ENCODE peak calls at places on chromosomes 7 and 10, in eight cellular contexts. W, G, H, A, K, O, N and J are unnamed samples.
A peak's percentile ranks its signal among the peaks of the same experiment; 100 is the strongest.

GRCh38 chr10:123746520-123746919 is 80.4 kb downstream of the GPR26 start:
- DNase-seq in A (no peak), W (no peak), H (no peak), N (no peak), G (no peak), K (no peak), O (no peak), J (no peak)

GRCh38 chr10:102644066-102644645 is at the start of gene TRIM8:
- DNase-seq in O (peak; percentile 78), G (no peak), N (peak; percentile 66), H (no peak), A (no peak), K (no peak), W (no peak), J (peak; percentile 76)

GRCh38 chr10:55892276-55892675 is 468.8 kb downstream of the ZWINT start:
- DNase-seq in G (no peak), H (no peak), K (no peak), W (no peak), O (no peak), N (no peak), A (no peak), J (no peak)

GRCh38 chr10:125024496-125025234 is 82.7 kb downstream of the ZRANB1 start:
- DNase-seq in N (no peak), H (no peak), K (no peak), O (peak; percentile 20), A (no peak), G (no peak), W (no peak), J (no peak)

GRCh38 chr7:2094454-2095039 is 138.2 kb downstream of the MAD1L1 start:
- DNase-seq in A (no peak), O (no peak), G (no peak), W (no peak), K (no peak), H (no peak), N (no peak), J (no peak)

GRCh38 chr7:55509322-55509721 is 63.0 kb downstream of the VOPP1 start:
- DNase-seq in H (peak; percentile 67), O (no peak), W (no peak), A (peak; percentile 41), N (peak; percentile 40), G (no peak), K (no peak), J (peak; percentile 50)

GRCh38 chr10:77548671-77549070 is 88.9 kb downstream of the KCNMA1 start:
- DNase-seq in N (no peak), A (no peak), K (no peak), H (no peak), G (no peak), W (no peak), O (no peak), J (no peak)

GRCh38 chr7:136869991-136870798 is 1.7 kb downstream of the CHRM2 start:
- DNase-seq in W (no peak), K (no peak), H (no peak), O (no peak), N (no peak), A (peak; percentile 25), G (no peak), J (no peak)

GRCh38 chr7:157962458-157963306 is 624.9 kb downstream of the PTPRN2 start:
- DNase-seq in W (peak; percentile 52), O (no peak), G (no peak), K (no peak), N (no peak), A (no peak), H (no peak), J (no peak)

GRCh38 chr10:5604236-5604925 is 62.0 kb downstream of the ASB13 start:
- DNase-seq in A (no peak), G (no peak), N (no peak), H (no peak), W (no peak), K (no peak), O (no peak), J (no peak)

GRCh38 chr10:89206402-89207180 is 526 bp downstream of the CH25H start:
- DNase-seq in N (no peak), W (peak; percentile 79), G (no peak), A (no peak), H (no peak), K (no peak), O (no peak), J (no peak)

GRCh38 chr7:134619627-134620331 is 26.9 kb upstream of the BPGM start:
- DNase-seq in O (no peak), A (peak; percentile 94), N (no peak), W (no peak), H (peak; percentile 70), K (no peak), G (peak; percentile 69), J (no peak)

GRCh38 chr10:114684822-114685209 is 26.7 kb upstream of the ABLIM1 start:
- DNase-seq in O (no peak), G (no peak), A (peak; percentile 85), W (no peak), N (no peak), K (no peak), H (peak; percentile 39), J (no peak)

GRCh38 chr10:114685456-114685855 is 27.4 kb upstream of the ABLIM1 start:
- DNase-seq in O (no peak), A (no peak), G (no peak), N (no peak), W (no peak), K (no peak), H (no peak), J (no peak)

GRCh38 chr10:114683162-114683561 is 25.1 kb upstream of the ABLIM1 start:
- DNase-seq in N (no peak), A (peak; percentile 49), K (no peak), O (no peak), H (no peak), W (no peak), G (no peak), J (no peak)

GRCh38 chr10:114683593-114683992 is 25.5 kb upstream of the ABLIM1 start:
- DNase-seq in A (no peak), W (no peak), N (no peak), O (no peak), G (no peak), K (no peak), H (no peak), J (no peak)

GRCh38 chr10:114684085-114684821 is 26.2 kb upstream of the ABLIM1 start:
- DNase-seq in H (no peak), N (no peak), O (no peak), K (no peak), W (peak; percentile 79), G (no peak), A (peak; percentile 70), J (no peak)
- H3K4me3 ChIP-seq in H (peak overlapping the region; percentile 5), N (no peak overlapping the region), O (no peak overlapping the region), K (no peak overlapping the region), W (peak overlapping the region; percentile 51), G (peak overlapping the region; percentile 14), A (peak overlapping the region; percentile 31), J (no peak overlapping the region)

DNA sequence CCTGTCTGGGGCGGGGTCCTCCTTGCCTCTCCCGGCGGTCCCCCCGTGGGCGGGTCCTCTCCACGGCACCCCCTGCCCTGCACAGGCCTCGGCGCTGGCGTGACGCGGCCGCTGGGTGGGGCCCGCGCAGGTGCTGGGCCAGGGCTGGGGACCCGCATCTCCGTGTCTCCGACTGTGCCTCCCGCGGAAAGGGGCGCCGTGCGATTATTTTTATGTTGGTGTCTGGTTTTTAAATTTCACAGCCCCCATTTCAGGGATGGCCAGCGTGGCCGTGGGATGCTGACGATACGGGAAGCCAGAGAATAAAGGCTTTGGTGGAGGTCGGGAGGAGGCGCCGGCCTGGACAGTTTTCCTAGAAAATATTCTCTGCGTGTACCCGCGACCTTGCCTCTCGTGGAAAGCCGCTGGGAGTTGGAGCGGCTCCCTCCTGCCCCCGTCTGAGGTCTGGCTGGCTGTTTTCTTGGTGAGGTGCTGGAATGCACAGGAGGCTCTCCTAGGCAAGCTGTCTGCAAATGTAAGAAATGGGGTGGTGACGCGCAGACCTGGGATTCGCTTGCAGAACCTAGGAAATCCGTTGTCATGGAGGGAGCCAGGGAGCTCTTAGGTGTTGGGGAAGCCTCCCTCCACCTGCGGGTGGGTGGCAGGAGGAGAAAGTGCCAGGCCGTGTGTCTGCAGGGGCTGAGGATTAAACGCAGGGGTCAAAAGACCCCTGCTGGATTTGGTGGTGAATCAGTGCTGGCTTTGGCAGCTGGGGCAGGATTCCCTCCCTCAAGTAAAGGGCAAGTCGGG is 28.7 kb upstream of the JAKMIP3 start:
- DNase-seq in A (peak; percentile 6), K (no peak), H (no peak), G (no peak), N (no peak), W (no peak), O (no peak), J (no peak)
- TF ChIP-seq CTCF in A (no peak), K (no peak), H (no peak), G (no peak), N (no peak), W (no peak), O (no peak), J (no peak)

GRCh38 chr10:126242352-126243260 is 145.7 kb downstream of the ADAM12 start:
- DNase-seq in K (no peak), A (peak; percentile 92), H (peak; percentile 78), O (no peak), N (no peak), G (peak; percentile 90), W (peak; percentile 65), J (no peak)
- H3K4me3 ChIP-seq in K (no peak overlapping the region), A (no peak overlapping the region), H (no peak overlapping the region), O (no peak overlapping the region), N (no peak overlapping the region), G (no peak overlapping the region), W (no peak overlapping the region), J (no peak overlapping the region)

GRCh38 chr7:111729483-111729882 is 167.2 kb upstream of the IMMP2L start:
- DNase-seq in H (no peak), N (no peak), A (no peak), K (no peak), G (no peak), O (no peak), W (no peak), J (no peak)

GRCh38 chr7:111728635-111728995 is 166.3 kb upstream of the IMMP2L start:
- DNase-seq in H (no peak), W (no peak), A (no peak), K (no peak), N (no peak), O (no peak), G (no peak), J (no peak)

GRCh38 chr7:111732923-111733322 is 170.6 kb upstream of the IMMP2L start:
- DNase-seq in N (no peak), K (no peak), O (no peak), A (no peak), H (no peak), G (no peak), W (no peak), J (peak; percentile 57)

GRCh38 chr7:111727905-111728634 is 165.8 kb upstream of the IMMP2L start:
- DNase-seq in H (no peak), N (no peak), A (no peak), O (no peak), G (no peak), W (no peak), K (no peak), J (no peak)

DNA sequence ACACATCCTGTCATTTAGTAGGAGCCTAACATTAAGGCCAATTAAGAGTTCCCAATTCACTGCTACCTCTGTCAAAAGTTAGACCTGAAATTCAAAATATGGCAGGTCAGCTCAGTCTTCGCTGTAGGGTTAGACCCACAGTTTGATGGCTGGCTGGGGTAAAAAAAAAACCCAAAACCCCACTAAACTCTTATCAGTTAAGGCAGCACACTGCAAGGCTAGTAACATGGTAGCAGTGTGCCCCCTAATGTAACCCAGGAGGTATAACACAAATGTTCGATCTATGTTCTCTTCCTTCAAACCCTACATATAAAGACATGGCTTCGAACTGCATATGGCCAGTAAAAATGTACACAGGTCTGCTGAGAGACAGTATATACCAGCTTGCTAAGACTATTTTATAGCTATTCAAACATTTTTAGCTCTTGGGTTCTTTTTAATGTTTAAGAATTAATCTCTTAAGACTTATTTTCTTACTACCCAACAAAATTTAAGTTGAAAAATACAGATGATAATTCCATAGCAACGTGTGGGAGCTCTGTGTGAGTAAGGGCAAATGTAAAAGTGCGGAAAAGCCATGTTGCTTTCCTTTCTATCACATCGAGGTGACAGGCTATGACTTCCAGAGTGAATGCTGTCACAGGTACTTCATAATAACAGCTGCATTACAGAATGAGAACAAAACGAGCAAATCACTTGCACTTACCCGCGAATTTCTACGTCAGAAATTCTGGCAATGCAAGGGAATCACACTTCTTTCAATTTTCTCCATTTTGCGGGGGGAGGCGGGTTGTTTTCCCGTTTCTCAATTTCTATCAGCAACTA is 168.4 kb upstream of the IMMP2L start:
- DNase-seq in H (no peak), O (peak; percentile 43), G (no peak), W (no peak), A (peak; percentile 6), K (no peak), N (peak; percentile 29), J (peak; percentile 56)
- TF ChIP-seq CTCF in H (peak; percentile 34), O (peak; percentile 80), G (peak; percentile 55), W (no peak), A (peak; percentile 42), K (peak; percentile 31), N (peak; percentile 43), J (peak; percentile 62)